ENCODE peak calls at places on chromosome 10, in five cellular contexts. One of them, this sample, is unnamed.

GRCh38 chr10:26566525-26567348 is 128.6 kb downstream of the APBB1IP start:
- DNase-seq in GM23338: peak; percentile 84
- DNase-seq in cardiac fibroblast: no peak
- DNase-seq in Calu3: peak; percentile 23
- DNase-seq in astrocyte: no peak
- DNase-seq in this sample: no peak

GRCh38 chr10:126314848-126315247 is 73.4 kb downstream of the ADAM12 start:
- DNase-seq in GM23338: no peak
- DNase-seq in cardiac fibroblast: no peak
- DNase-seq in Calu3: no peak
- DNase-seq in astrocyte: no peak
- DNase-seq in this sample: no peak

GRCh38 chr10:58892039-58892665 is 284.3 kb upstream of the PHYHIPL start:
- DNase-seq in GM23338: peak; percentile 7
- DNase-seq in cardiac fibroblast: no peak
- DNase-seq in Calu3: no peak
- DNase-seq in astrocyte: peak; percentile 29
- DNase-seq in this sample: no peak

GRCh38 chr10:26479766-26480492 is 41.8 kb downstream of the APBB1IP start:
- DNase-seq in GM23338: no peak
- DNase-seq in cardiac fibroblast: no peak
- DNase-seq in Calu3: no peak
- DNase-seq in astrocyte: no peak
- DNase-seq in this sample: peak; percentile 55

GRCh38 chr10:78309536-78310237 is 276.0 kb downstream of the RPS24 start:
- DNase-seq in GM23338: no peak
- DNase-seq in cardiac fibroblast: no peak
- DNase-seq in Calu3: no peak
- DNase-seq in astrocyte: no peak
- DNase-seq in this sample: no peak

GRCh38 chr10:70272925-70273316 is 10.9 kb downstream of the NPFFR1 start:
- DNase-seq in GM23338: no peak
- DNase-seq in cardiac fibroblast: peak; percentile 44
- DNase-seq in Calu3: no peak
- DNase-seq in astrocyte: no peak
- DNase-seq in this sample: peak; percentile 20

GRCh38 chr10:31650010-31650409 is 278.6 kb downstream of the ARHGAP12 start:
- DNase-seq in GM23338: no peak
- DNase-seq in cardiac fibroblast: peak; percentile 91
- DNase-seq in Calu3: peak; percentile 18
- DNase-seq in astrocyte: peak; percentile 92
- DNase-seq in this sample: no peak

GRCh38 chr10:12418725-12419278 is 69.5 kb downstream of the CAMK1D start:
- DNase-seq in GM23338: no peak
- DNase-seq in cardiac fibroblast: no peak
- DNase-seq in Calu3: no peak
- DNase-seq in astrocyte: no peak
- DNase-seq in this sample: no peak

GRCh38 chr10:109894516-109894915 is 28.8 kb downstream of the XPNPEP1 start:
- DNase-seq in GM23338: no peak
- DNase-seq in cardiac fibroblast: peak; percentile 91
- DNase-seq in Calu3: no peak
- DNase-seq in astrocyte: peak; percentile 90
- DNase-seq in this sample: no peak

GRCh38 chr10:95519132-95519487 is 42.1 kb downstream of the SORBS1 start:
- DNase-seq in GM23338: no peak
- DNase-seq in cardiac fibroblast: no peak
- DNase-seq in Calu3: no peak
- DNase-seq in astrocyte: no peak
- DNase-seq in this sample: no peak

GRCh38 chr10:44675086-44675874 is 235.9 kb upstream of the TMEM72 start:
- DNase-seq in GM23338: no peak
- DNase-seq in cardiac fibroblast: no peak
- DNase-seq in Calu3: no peak
- DNase-seq in astrocyte: peak; percentile 45
- DNase-seq in this sample: no peak

GRCh38 chr10:131943021-131943814 is 38.5 kb downstream of the BNIP3 start:
- DNase-seq in GM23338: peak; percentile 78
- DNase-seq in cardiac fibroblast: peak; percentile 31
- DNase-seq in Calu3: peak; percentile 4
- DNase-seq in astrocyte: no peak
- DNase-seq in this sample: peak; percentile 42

GRCh38 chr10:88659725-88660592 is 4.3 kb upstream of the LIPF start:
- DNase-seq in GM23338: no peak
- DNase-seq in cardiac fibroblast: peak; percentile 34
- DNase-seq in Calu3: no peak
- DNase-seq in astrocyte: peak; percentile 18
- DNase-seq in this sample: no peak

GRCh38 chr10:22245567-22245966 is 27.8 kb upstream of the EBLN1 start:
- DNase-seq in GM23338: peak; percentile 54
- DNase-seq in cardiac fibroblast: peak; percentile 48
- DNase-seq in Calu3: no peak
- DNase-seq in astrocyte: peak; percentile 59
- DNase-seq in this sample: no peak

GRCh38 chr10:105535478-105535877 is 894.4 kb downstream of the SORCS3 start:
- DNase-seq in GM23338: no peak
- DNase-seq in cardiac fibroblast: no peak
- DNase-seq in Calu3: no peak
- DNase-seq in astrocyte: no peak
- DNase-seq in this sample: no peak

GRCh38 chr10:57624856-57625592 is 642.7 kb downstream of the IPMK start:
- DNase-seq in GM23338: no peak
- DNase-seq in cardiac fibroblast: peak; percentile 9
- DNase-seq in Calu3: no peak
- DNase-seq in astrocyte: no peak
- DNase-seq in this sample: no peak

GRCh38 chr10:86372785-86373239 is 6.2 kb upstream of the GRID1 start:
- DNase-seq in GM23338: no peak
- DNase-seq in cardiac fibroblast: no peak
- DNase-seq in Calu3: no peak
- DNase-seq in astrocyte: no peak
- DNase-seq in this sample: no peak

GRCh38 chr10:77179015-77179695 is 458.5 kb downstream of the KCNMA1 start:
- DNase-seq in GM23338: peak; percentile 56
- DNase-seq in cardiac fibroblast: peak; percentile 95
- DNase-seq in Calu3: no peak
- DNase-seq in astrocyte: peak; percentile 89
- DNase-seq in this sample: no peak

GRCh38 chr10:1180836-1181235 is 124.7 kb downstream of the WDR37 start:
- DNase-seq in GM23338: peak; percentile 61
- DNase-seq in cardiac fibroblast: no peak
- DNase-seq in Calu3: no peak
- DNase-seq in astrocyte: no peak
- DNase-seq in this sample: no peak

GRCh38 chr10:17673517-17674051 is 29.6 kb downstream of the STAM start:
- DNase-seq in GM23338: peak; percentile 85
- DNase-seq in cardiac fibroblast: peak; percentile 92
- DNase-seq in Calu3: no peak
- DNase-seq in astrocyte: peak; percentile 97
- DNase-seq in this sample: no peak

DNA sequence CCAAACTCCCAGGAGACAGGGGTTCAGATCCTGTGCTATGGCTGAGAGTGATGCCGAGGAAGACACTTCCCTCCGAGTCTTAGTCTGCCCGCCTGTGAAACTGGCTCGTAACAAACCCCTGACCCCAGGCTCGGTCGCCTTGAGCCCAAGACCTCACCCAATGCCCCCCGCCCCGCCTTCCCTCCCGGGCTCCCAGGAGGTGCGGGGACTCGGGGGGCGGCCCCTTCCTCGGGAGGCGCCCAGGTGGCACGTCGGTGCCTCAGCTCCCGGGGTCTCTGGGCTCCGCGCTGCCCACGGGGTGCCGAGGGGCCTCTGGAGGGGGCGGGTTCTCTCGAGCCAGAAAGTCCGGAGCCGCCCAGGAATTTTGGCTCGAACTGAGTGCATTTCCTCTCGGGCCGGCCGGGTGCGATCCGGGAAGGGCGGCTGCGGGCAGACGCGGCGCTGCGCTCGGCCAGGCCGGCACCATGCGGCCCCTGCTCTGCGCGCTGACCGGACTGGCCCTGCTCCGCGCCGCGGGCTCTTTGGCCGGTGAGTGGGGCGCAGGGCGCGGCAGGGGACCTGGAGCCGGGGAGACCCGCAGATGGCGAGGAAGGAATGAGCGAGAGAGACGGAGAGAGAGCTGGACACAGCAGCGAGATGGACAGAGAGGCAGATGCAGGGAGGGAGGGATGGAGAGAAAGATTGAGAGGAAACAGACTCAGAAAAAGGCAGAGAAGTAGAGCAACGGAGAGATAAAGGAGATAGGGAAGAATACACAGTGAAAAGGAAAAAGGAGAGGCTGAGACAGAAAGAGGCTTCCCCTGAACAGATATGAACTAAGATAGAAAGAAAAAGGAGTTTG is at the start of gene PLAC9:
- DNase-seq in GM23338: peak; percentile 73
- DNase-seq in cardiac fibroblast: peak; percentile 32
- DNase-seq in Calu3: peak; percentile 36
- DNase-seq in astrocyte: no peak
- DNase-seq in this sample: no peak
- TF ChIP-seq CTCF in GM23338: no peak
- TF ChIP-seq CTCF in cardiac fibroblast: no peak
- TF ChIP-seq CTCF in Calu3: no peak
- TF ChIP-seq CTCF in astrocyte: no peak
- TF ChIP-seq CTCF in this sample: no peak

DNA sequence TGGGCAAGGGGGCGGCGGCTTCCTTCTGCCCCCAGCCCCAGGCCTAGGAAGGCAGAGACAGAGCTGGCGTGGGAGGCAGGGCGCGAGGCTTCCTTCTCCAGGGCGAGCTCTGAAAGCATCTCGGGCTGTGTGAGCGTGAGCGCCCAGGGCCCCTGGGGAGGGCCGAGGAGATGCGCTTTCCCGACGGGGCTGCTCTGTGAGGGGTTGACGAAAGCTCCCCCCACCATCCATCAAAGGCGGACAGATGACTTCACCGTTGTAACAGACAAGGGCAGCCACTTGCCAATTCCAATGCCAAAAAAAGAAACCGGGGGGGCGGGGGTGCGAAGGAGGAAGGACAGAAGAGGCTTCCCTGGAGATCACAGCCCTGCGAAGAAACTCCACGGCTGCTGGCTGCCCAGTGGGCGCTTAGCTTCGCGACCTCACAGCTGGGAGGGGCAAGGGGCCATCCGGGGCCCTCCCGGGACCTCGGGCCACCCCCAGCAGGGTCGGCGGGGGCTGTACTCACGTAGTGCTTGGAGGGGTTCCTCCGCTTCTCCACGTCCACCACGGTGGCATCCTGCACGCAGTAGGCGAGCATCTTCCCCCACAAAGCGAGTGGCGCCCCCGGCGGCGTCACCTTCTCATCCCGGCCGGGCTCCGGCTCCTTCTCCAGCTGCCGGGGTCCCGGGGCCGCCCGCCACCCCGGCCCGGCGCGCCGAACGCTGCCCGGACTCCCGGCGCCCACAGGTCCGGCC is 521 bp downstream of the SH3PXD2A start:
- DNase-seq in GM23338: peak; percentile 60
- DNase-seq in cardiac fibroblast: peak; percentile 50
- DNase-seq in Calu3: peak; percentile 17
- DNase-seq in astrocyte: no peak
- DNase-seq in this sample: peak; percentile 53
- TF ChIP-seq CTCF in GM23338: peak; percentile 8
- TF ChIP-seq CTCF in cardiac fibroblast: peak; percentile 29
- TF ChIP-seq CTCF in Calu3: no peak
- TF ChIP-seq CTCF in astrocyte: no peak
- TF ChIP-seq CTCF in this sample: no peak

GRCh38 chr10:123013456-123014419 is 4.9 kb downstream of the ACADSB start:
- DNase-seq in GM23338: no peak
- DNase-seq in cardiac fibroblast: no peak
- DNase-seq in Calu3: no peak
- DNase-seq in astrocyte: no peak
- DNase-seq in this sample: no peak

GRCh38 chr10:123011987-123012386 is 3.2 kb downstream of the ACADSB start:
- DNase-seq in GM23338: no peak
- DNase-seq in cardiac fibroblast: no peak
- DNase-seq in Calu3: no peak
- DNase-seq in astrocyte: no peak
- DNase-seq in this sample: no peak

GRCh38 chr10:123008379-123009104 is at the start of the genes ACADSB and IKZF5:
- DNase-seq in GM23338: peak; percentile 99
- DNase-seq in cardiac fibroblast: peak; percentile 98
- DNase-seq in Calu3: peak; percentile 89
- DNase-seq in astrocyte: peak; percentile 94
- DNase-seq in this sample: peak; percentile 98

GRCh38 chr10:123009105-123009805 is 449 bp downstream of the ACADSB start:
- DNase-seq in GM23338: peak; percentile 34
- DNase-seq in cardiac fibroblast: peak; percentile 6
- DNase-seq in Calu3: peak; percentile 1
- DNase-seq in astrocyte: no peak
- DNase-seq in this sample: peak; percentile 21

GRCh38 chr10:123007558-123008378 is 827 bp downstream of the IKZF5 start:
- DNase-seq in GM23338: peak; percentile 66
- DNase-seq in cardiac fibroblast: peak; percentile 64
- DNase-seq in Calu3: peak; percentile 4
- DNase-seq in astrocyte: peak; percentile 45
- DNase-seq in this sample: peak; percentile 72
- TF ChIP-seq CTCF in GM23338: no peak
- TF ChIP-seq CTCF in cardiac fibroblast: no peak
- TF ChIP-seq CTCF in Calu3: no peak
- TF ChIP-seq CTCF in astrocyte: no peak
- TF ChIP-seq CTCF in this sample: no peak

GRCh38 chr10:81874878-81875679 is at the start of gene NRG3:
- DNase-seq in GM23338: peak; percentile 53
- DNase-seq in cardiac fibroblast: no peak
- DNase-seq in Calu3: peak; percentile 80
- DNase-seq in astrocyte: no peak
- DNase-seq in this sample: no peak

GRCh38 chr10:81875680-81876252 is 772 bp downstream of the NRG3 start:
- DNase-seq in GM23338: peak; percentile 18
- DNase-seq in cardiac fibroblast: no peak
- DNase-seq in Calu3: peak; percentile 33
- DNase-seq in astrocyte: no peak
- DNase-seq in this sample: no peak

GRCh38 chr10:81873932-81874816 is 820 bp upstream of the NRG3 start:
- DNase-seq in GM23338: peak; percentile 92
- DNase-seq in cardiac fibroblast: peak; percentile 59
- DNase-seq in Calu3: peak; percentile 86
- DNase-seq in astrocyte: peak; percentile 12
- DNase-seq in this sample: peak; percentile 15

GRCh38 chr10:81873231-81873931 is 1.6 kb upstream of the NRG3 start:
- DNase-seq in GM23338: no peak
- DNase-seq in cardiac fibroblast: no peak
- DNase-seq in Calu3: no peak
- DNase-seq in astrocyte: no peak
- DNase-seq in this sample: no peak

GRCh38 chr10:81876253-81876731 is 1.3 kb downstream of the NRG3 start:
- DNase-seq in GM23338: peak; percentile 72
- DNase-seq in cardiac fibroblast: no peak
- DNase-seq in Calu3: peak; percentile 63
- DNase-seq in astrocyte: no peak
- DNase-seq in this sample: no peak
- TF ChIP-seq CTCF in GM23338: no peak
- TF ChIP-seq CTCF in cardiac fibroblast: no peak
- TF ChIP-seq CTCF in Calu3: no peak
- TF ChIP-seq CTCF in astrocyte: no peak
- TF ChIP-seq CTCF in this sample: no peak

GRCh38 chr10:80729896-80730295 is 192.2 kb downstream of the SH2D4B start:
- DNase-seq in GM23338: no peak
- DNase-seq in cardiac fibroblast: no peak
- DNase-seq in Calu3: no peak
- DNase-seq in astrocyte: no peak
- DNase-seq in this sample: no peak
- TF ChIP-seq CTCF in GM23338: no peak
- TF ChIP-seq CTCF in cardiac fibroblast: no peak
- TF ChIP-seq CTCF in Calu3: no peak
- TF ChIP-seq CTCF in astrocyte: no peak
- TF ChIP-seq CTCF in this sample: no peak